ENCODE peak calls at places on chromosomes 16 and 17, in five cellular contexts. T is CD8-positive, alpha-beta T cell; Y is T follicular helper cell; C is nephron progenitor cell; X is NCI-H1436. F is an unnamed sample.

GRCh38 chr16:51577621-51578303 is 426.7 kb upstream of the SALL1 start:
- DNase-seq in Y (no peak), T (no peak), X (no peak), C (peak), F (no peak)

GRCh38 chr17:66509913-66510312 is 207.5 kb downstream of the PRKCA start:
- DNase-seq in C (no peak), Y (no peak), T (no peak), X (no peak), F (no peak)

GRCh38 chr17:73698966-73699365 is 54.7 kb upstream of the SDK2 start:
- DNase-seq in C (no peak), T (no peak), Y (no peak), X (no peak), F (no peak)

GRCh38 chr17:82863941-82864720 is 24.3 kb upstream of the ZNF750 start:
- DNase-seq in T (peak), C (no peak), X (no peak), Y (peak), F (no peak)

GRCh38 chr16:72324578-72324977 is 152.6 kb upstream of the PMFBP1 start:
- DNase-seq in Y (no peak), C (no peak), T (no peak), X (no peak), F (no peak)

GRCh38 chr17:72121164-72122001 is 563 bp downstream of the SOX9 start:
- DNase-seq in Y (no peak), T (no peak), C (peak), X (peak), F (no peak)

GRCh38 chr17:15649861-15650391 is 30.4 kb upstream of the FBXW10B start:
- DNase-seq in Y (no peak), X (no peak), C (no peak), T (no peak), F (no peak)

GRCh38 chr17:40356906-40357861 is 7.4 kb downstream of the GJD3 start:
- DNase-seq in X (no peak), T (no peak), C (no peak), Y (no peak), F (peak)

F was measured in CD14-positive monocyte.